ENCODE peak calls at places on chromosomes 13 and 19, in seven cellular contexts. M is activated T-cell treated with anti-CD3 and anti-CD28 coated beads for 1 hour; T is CD8-positive, alpha-beta memory T cell; R is amniotic stem cell; A is HTR-8/SVneo; N is stimulated activated naive B cell treated with anti-CD40 and anti-IgM and Interleukin-4, amounts not matched to agents 10 μg/mL and 1 μg/mL and 100 μg/mL, for 72 hours; K is skeletal muscle cell. O is an unnamed sample.

GRCh38 chr13:60869941-60870613 is 473.1 kb downstream of the TDRD3 start:
- DNase-seq in M (no peak), T (no peak), R (no peak), A (no peak), N (no peak), K (no peak), O (no peak)

GRCh38 chr13:94481966-94482365 is 2.5 kb upstream of the DCT start:
- DNase-seq in M (no peak), T (no peak), R (no peak), A (no peak), N (no peak), K (peak), O (peak)

GRCh38 chr13:19910336-19911072 is 47.1 kb upstream of the ZMYM5 start:
- DNase-seq in M (no peak), T (no peak), R (no peak), A (no peak), N (no peak), K (no peak), O (peak)

GRCh38 chr19:55301459-55302331 is 17.9 kb downstream of the BRSK1 start:
- DNase-seq in M (peak), T (peak), R (peak), A (peak), N (peak), K (peak), O (peak)

GRCh38 chr19:6278740-6279619 is 795 bp downstream of the MLLT1 start:
- DNase-seq in M (no peak), T (no peak), R (no peak), A (no peak), N (no peak), K (no peak), O (no peak)

GRCh38 chr13:94711561-94712286 is 621 bp downstream of the SOX21 start:
- DNase-seq in M (no peak), T (no peak), R (no peak), A (no peak), N (no peak), K (no peak), O (no peak)

GRCh38 chr13:99542788-99543406 is 41.6 kb downstream of the TM9SF2 start:
- DNase-seq in M (no peak), T (no peak), R (no peak), A (no peak), N (peak), K (no peak), O (no peak)

GRCh38 chr13:29548722-29549446 is 46.6 kb downstream of the SLC7A1 start:
- DNase-seq in M (no peak), T (no peak), R (no peak), A (no peak), N (no peak), K (no peak), O (no peak)

GRCh38 chr13:26941345-26942174 is 181.0 kb upstream of the GPR12 start:
- DNase-seq in M (no peak), T (no peak), R (no peak), A (no peak), N (no peak), K (peak), O (no peak)

GRCh38 chr13:110121312-110122083 is 185.5 kb downstream of the COL4A1 start:
- DNase-seq in M (no peak), T (no peak), R (no peak), A (no peak), N (no peak), K (no peak), O (no peak)

GRCh38 chr13:90511903-90512302 is 835.6 kb upstream of the MIR17HG start:
- DNase-seq in M (no peak), T (no peak), R (no peak), A (no peak), N (no peak), K (no peak), O (no peak)

GRCh38 chr19:3210347-3211017 is 14.0 kb upstream of the CELF5 start:
- DNase-seq in M (peak), T (peak), R (no peak), A (peak), N (peak), K (no peak), O (peak)

GRCh38 chr19:8151499-8152035 is 2.2 kb upstream of the FBN3 start:
- DNase-seq in M (no peak), T (no peak), R (no peak), A (no peak), N (no peak), K (no peak), O (no peak)